ENCODE peak calls at places on chromosomes 16 and 17, in eight cellular contexts. Q is progenitor cell of endocrine pancreas, K is tibial artery, R is midbrain, G is IMR-90, F is NCI-H1417, H is COR-L47, X is head of caudate nucleus. Y is an unnamed sample.

GRCh38 chr16:84764970-84765369 is 54.8 kb upstream of the CRISPLD2 start:
- DNase-seq in Q (no peak), K (no peak), R (no peak), G (peak), F (no peak), H (no peak), X (no peak), Y (no peak)

GRCh38 chr17:71985111-71986039 is 135.4 kb upstream of the SOX9 start:
- DNase-seq in Q (no peak), K (no peak), R (no peak), G (no peak), F (no peak), H (no peak), X (no peak), Y (no peak)

GRCh38 chr17:2054740-2055493 is at the start of gene HIC1:
- DNase-seq in Q (peak), K (peak), R (peak), G (peak), F (peak), H (no peak), X (peak), Y (peak)

GRCh38 chr17:1227917-1228751 is 42.1 kb upstream of the BHLHA9 start:
- DNase-seq in Q (peak), K (peak), R (no peak), G (no peak), F (no peak), H (no peak), X (peak), Y (no peak)

GRCh38 chr17:75753514-75754377 is 11.2 kb downstream of the GALK1 start:
- DNase-seq in Q (peak), K (peak), R (peak), G (peak), F (no peak), H (no peak), X (peak), Y (peak)

GRCh38 chr16:88905563-88905962 is 39.1 kb upstream of the PABPN1L start:
- DNase-seq in Q (no peak), K (no peak), R (no peak), G (no peak), F (no peak), H (no peak), X (no peak), Y (no peak)

GRCh38 chr17:39450847-39451581 is at the start of gene MED1:
- DNase-seq in Q (peak), K (peak), R (peak), G (peak), F (peak), H (peak), X (peak), Y (peak)

GRCh38 chr17:83182620-83183063 is 103.2 kb downstream of the METRNL start:
- DNase-seq in Q (no peak), K (peak), R (no peak), G (no peak), F (no peak), H (no peak), X (peak), Y (no peak)

GRCh38 chr17:19703106-19703775 is 13.1 kb downstream of the SLC47A2 start:
- DNase-seq in Q (no peak), K (no peak), R (no peak), G (no peak), F (no peak), H (no peak), X (no peak), Y (no peak)

GRCh38 chr17:74493381-74493833 is 27.0 kb downstream of the CD300A start:
- DNase-seq in Q (peak), K (peak), R (peak), G (peak), F (peak), H (peak), X (peak), Y (peak)

GRCh38 chr16:51402239-51402638 is 251.2 kb upstream of the SALL1 start:
- DNase-seq in Q (no peak), K (no peak), R (no peak), G (no peak), F (no peak), H (no peak), X (no peak), Y (no peak)

GRCh38 chr16:4214215-4214621 is 27.7 kb downstream of the SRL start:
- DNase-seq in Q (no peak), K (peak), R (no peak), G (peak), F (no peak), H (no peak), X (no peak), Y (no peak)

GRCh38 chr17:2347805-2348685 is 10.7 kb downstream of the SGSM2 start:
- DNase-seq in Q (no peak), K (no peak), R (peak), G (peak), F (peak), H (peak), X (peak), Y (no peak)

GRCh38 chr16:27460663-27461482 is 58.9 kb downstream of the IL21R start:
- DNase-seq in Q (no peak), K (no peak), R (no peak), G (no peak), F (no peak), H (no peak), X (no peak), Y (no peak)

GRCh38 chr17:55735784-55736405 is 13.2 kb upstream of the TMEM100 start:
- DNase-seq in Q (no peak), K (no peak), R (no peak), G (peak), F (no peak), H (peak), X (no peak), Y (no peak)

GRCh38 chr16:81496742-81497141 is 52.1 kb downstream of the CMIP start:
- DNase-seq in Q (no peak), K (no peak), R (no peak), G (no peak), F (no peak), H (no peak), X (no peak), Y (no peak)

GRCh38 chr16:14284930-14285541 is 213.9 kb downstream of the MRTFB start:
- DNase-seq in Q (no peak), K (no peak), R (peak), G (no peak), F (peak), H (peak), X (no peak), Y (no peak)

GRCh38 chr17:80782536-80783427 is 208.9 kb upstream of the CHMP6 start:
- DNase-seq in Q (no peak), K (peak), R (no peak), G (peak), F (no peak), H (no peak), X (no peak), Y (no peak)

GRCh38 chr17:80984749-80985148 is 6.9 kb upstream of the CHMP6 start:
- DNase-seq in Q (no peak), K (peak), R (no peak), G (peak), F (no peak), H (no peak), X (no peak), Y (no peak)

GRCh38 chr17:61376931-61377838 is 22.5 kb upstream of the TBX2 start:
- DNase-seq in Q (no peak), K (no peak), R (no peak), G (no peak), F (no peak), H (no peak), X (no peak), Y (no peak)

GRCh38 chr16:18975109-18975508 is 8.6 kb upstream of the TMC7 start:
- DNase-seq in Q (no peak), K (no peak), R (no peak), G (no peak), F (no peak), H (no peak), X (no peak), Y (no peak)

GRCh38 chr17:77834170-77835115 is 124.1 kb upstream of the TNRC6C start:
- DNase-seq in Q (no peak), K (peak), R (no peak), G (peak), F (no peak), H (no peak), X (no peak), Y (no peak)

GRCh38 chr16:88088161-88088581 is 136.9 kb downstream of the BANP start:
- DNase-seq in Q (no peak), K (no peak), R (no peak), G (peak), F (no peak), H (no peak), X (no peak), Y (no peak)

GRCh38 chr17:48577946-48578615 is at the start of gene HOXB4:
- DNase-seq in Q (no peak), K (no peak), R (no peak), G (peak), F (no peak), H (peak), X (no peak), Y (peak)

GRCh38 chr16:50731130-50731988 is 10.5 kb upstream of the CYLD start:
- DNase-seq in Q (no peak), K (peak), R (no peak), G (no peak), F (no peak), H (no peak), X (no peak), Y (no peak)

GRCh38 chr17:42502091-42502490 is 34.0 kb upstream of the NAGLU start:
- DNase-seq in Q (no peak), K (no peak), R (no peak), G (no peak), F (no peak), H (no peak), X (no peak), Y (no peak)

GRCh38 chr17:44044092-44044491 is 22.4 kb downstream of the LSM12 start:
- DNase-seq in Q (no peak), K (no peak), R (no peak), G (peak), F (no peak), H (no peak), X (no peak), Y (no peak)

GRCh38 chr17:61499632-61500031 is 47.4 kb downstream of the TBX4 start:
- DNase-seq in Q (no peak), K (no peak), R (no peak), G (no peak), F (no peak), H (no peak), X (no peak), Y (no peak)

GRCh38 chr17:77560841-77561240 is 397.7 kb upstream of the TNRC6C start:
- DNase-seq in Q (no peak), K (no peak), R (no peak), G (no peak), F (no peak), H (no peak), X (no peak), Y (no peak)

GRCh38 chr16:53844796-53845195 is 140.8 kb downstream of the FTO start:
- DNase-seq in Q (no peak), K (no peak), R (peak), G (no peak), F (no peak), H (no peak), X (no peak), Y (no peak)

GRCh38 chr17:59406808-59407381 is 75.4 kb downstream of the YPEL2 start:
- DNase-seq in Q (no peak), K (no peak), R (no peak), G (peak), F (peak), H (peak), X (no peak), Y (no peak)

GRCh38 chr16:29029168-29029994 is 44.5 kb downstream of the LAT start:
- DNase-seq in Q (no peak), K (no peak), R (no peak), G (peak), F (no peak), H (no peak), X (peak), Y (peak)

GRCh38 chr16:83689385-83689831 is 118.4 kb upstream of the HSBP1 start:
- DNase-seq in Q (no peak), K (no peak), R (no peak), G (peak), F (no peak), H (no peak), X (no peak), Y (no peak)

GRCh38 chr16:3681206-3681605 is 26.7 kb downstream of the DNASE1 start:
- DNase-seq in Q (no peak), K (no peak), R (peak), G (no peak), F (no peak), H (no peak), X (no peak), Y (no peak)

GRCh38 chr16:31215287-31216115 is 1.4 kb downstream of the PYDC1 start:
- DNase-seq in Q (peak), K (no peak), R (no peak), G (peak), F (peak), H (peak), X (no peak), Y (no peak)

Y was measured in central memory CD8-positive, alpha-beta T cell.